ENCODE peak calls at places on chromosome X, in four cellular contexts. One of them, this sample, is unnamed.

GRCh38 chrX:135112096-135112729 is 8.1 kb downstream of the ETDB start:
- DNase-seq in HFF-Myc: no peak
- DNase-seq in pons: peak
- DNase-seq in stimulated activated CD4-positive, alpha-beta T cell treated with anti-CD3 and anti-CD28 coated beads, Interleukin-15, amount 100 ng/mL, for 48 hours: no peak
- DNase-seq in this sample: no peak

GRCh38 chrX:150569155-150569477 is 695 bp downstream of the MTM1 start:
- DNase-seq in HFF-Myc: no peak
- DNase-seq in pons: no peak
- DNase-seq in stimulated activated CD4-positive, alpha-beta T cell treated with anti-CD3 and anti-CD28 coated beads, Interleukin-15, amount 100 ng/mL, for 48 hours: no peak
- DNase-seq in this sample: no peak

GRCh38 chrX:64230123-64230970 is at the start of gene ASB12:
- DNase-seq in pons: no peak
- DNase-seq in HFF-Myc: no peak
- DNase-seq in stimulated activated CD4-positive, alpha-beta T cell treated with anti-CD3 and anti-CD28 coated beads, Interleukin-15, amount 100 ng/mL, for 48 hours: no peak
- DNase-seq in this sample: no peak

GRCh38 chrX:115030635-115031034 is 13.2 kb upstream of the IL13RA2 start:
- DNase-seq in pons: no peak
- DNase-seq in stimulated activated CD4-positive, alpha-beta T cell treated with anti-CD3 and anti-CD28 coated beads, Interleukin-15, amount 100 ng/mL, for 48 hours: no peak
- DNase-seq in HFF-Myc: no peak
- DNase-seq in this sample: no peak

GRCh38 chrX:254630-255215 is 26.5 kb upstream of the PLCXD1 start:
- DNase-seq in HFF-Myc: no peak
- DNase-seq in pons: no peak
- DNase-seq in stimulated activated CD4-positive, alpha-beta T cell treated with anti-CD3 and anti-CD28 coated beads, Interleukin-15, amount 100 ng/mL, for 48 hours: no peak
- DNase-seq in this sample: no peak

GRCh38 chrX:53441531-53442321 is 7.6 kb upstream of the HSD17B10 start:
- DNase-seq in pons: peak
- DNase-seq in stimulated activated CD4-positive, alpha-beta T cell treated with anti-CD3 and anti-CD28 coated beads, Interleukin-15, amount 100 ng/mL, for 48 hours: peak
- DNase-seq in HFF-Myc: peak
- DNase-seq in this sample: peak

GRCh38 chrX:121570072-121570841 is 522.8 kb downstream of the GLUD2 start:
- DNase-seq in HFF-Myc: no peak
- DNase-seq in pons: no peak
- DNase-seq in stimulated activated CD4-positive, alpha-beta T cell treated with anti-CD3 and anti-CD28 coated beads, Interleukin-15, amount 100 ng/mL, for 48 hours: no peak
- DNase-seq in this sample: no peak

GRCh38 chrX:35006361-35006760 is 63.8 kb downstream of the FAM47B start:
- DNase-seq in HFF-Myc: no peak
- DNase-seq in pons: no peak
- DNase-seq in stimulated activated CD4-positive, alpha-beta T cell treated with anti-CD3 and anti-CD28 coated beads, Interleukin-15, amount 100 ng/mL, for 48 hours: no peak
- DNase-seq in this sample: no peak

GRCh38 chrX:10173331-10173900 is 16.6 kb downstream of the CLCN4 start:
- DNase-seq in stimulated activated CD4-positive, alpha-beta T cell treated with anti-CD3 and anti-CD28 coated beads, Interleukin-15, amount 100 ng/mL, for 48 hours: no peak
- DNase-seq in HFF-Myc: peak
- DNase-seq in pons: no peak
- DNase-seq in this sample: no peak

GRCh38 chrX:124805486-124805885 is 459.1 kb downstream of the SH2D1A start:
- DNase-seq in HFF-Myc: no peak
- DNase-seq in stimulated activated CD4-positive, alpha-beta T cell treated with anti-CD3 and anti-CD28 coated beads, Interleukin-15, amount 100 ng/mL, for 48 hours: no peak
- DNase-seq in pons: no peak
- DNase-seq in this sample: no peak

GRCh38 chrX:7132335-7133035 is 15.0 kb upstream of the STS start:
- DNase-seq in HFF-Myc: no peak
- DNase-seq in stimulated activated CD4-positive, alpha-beta T cell treated with anti-CD3 and anti-CD28 coated beads, Interleukin-15, amount 100 ng/mL, for 48 hours: no peak
- DNase-seq in pons: peak
- DNase-seq in this sample: no peak

GRCh38 chrX:34656842-34657780 is at the start of gene TMEM47:
- DNase-seq in HFF-Myc: no peak
- DNase-seq in stimulated activated CD4-positive, alpha-beta T cell treated with anti-CD3 and anti-CD28 coated beads, Interleukin-15, amount 100 ng/mL, for 48 hours: no peak
- DNase-seq in pons: peak
- DNase-seq in this sample: no peak

GRCh38 chrX:153768311-153769157 is 4.5 kb downstream of the PLXNB3 start:
- DNase-seq in pons: no peak
- DNase-seq in HFF-Myc: no peak
- DNase-seq in stimulated activated CD4-positive, alpha-beta T cell treated with anti-CD3 and anti-CD28 coated beads, Interleukin-15, amount 100 ng/mL, for 48 hours: no peak
- DNase-seq in this sample: no peak

GRCh38 chrX:134512566-134512965 is 52.6 kb downstream of the HPRT1 start:
- DNase-seq in pons: no peak
- DNase-seq in stimulated activated CD4-positive, alpha-beta T cell treated with anti-CD3 and anti-CD28 coated beads, Interleukin-15, amount 100 ng/mL, for 48 hours: no peak
- DNase-seq in HFF-Myc: peak
- DNase-seq in this sample: no peak

GRCh38 chrX:42686296-42686695 is 91.7 kb downstream of the PPP1R2C start:
- DNase-seq in HFF-Myc: no peak
- DNase-seq in pons: no peak
- DNase-seq in stimulated activated CD4-positive, alpha-beta T cell treated with anti-CD3 and anti-CD28 coated beads, Interleukin-15, amount 100 ng/mL, for 48 hours: no peak
- DNase-seq in this sample: no peak

GRCh38 chrX:13894888-13895564 is 78.1 kb upstream of the GPM6B start:
- DNase-seq in pons: no peak
- DNase-seq in HFF-Myc: no peak
- DNase-seq in stimulated activated CD4-positive, alpha-beta T cell treated with anti-CD3 and anti-CD28 coated beads, Interleukin-15, amount 100 ng/mL, for 48 hours: no peak
- DNase-seq in this sample: no peak

GRCh38 chrX:72240976-72241375 is 2.1 kb upstream of the ERCC6L start:
- DNase-seq in HFF-Myc: no peak
- DNase-seq in pons: no peak
- DNase-seq in stimulated activated CD4-positive, alpha-beta T cell treated with anti-CD3 and anti-CD28 coated beads, Interleukin-15, amount 100 ng/mL, for 48 hours: no peak
- DNase-seq in this sample: no peak

GRCh38 chrX:45134303-45134702 is 66.4 kb downstream of the DIPK2B start:
- DNase-seq in stimulated activated CD4-positive, alpha-beta T cell treated with anti-CD3 and anti-CD28 coated beads, Interleukin-15, amount 100 ng/mL, for 48 hours: no peak
- DNase-seq in pons: peak
- DNase-seq in HFF-Myc: no peak
- DNase-seq in this sample: no peak

GRCh38 chrX:83511208-83511607 is 3.1 kb downstream of the POU3F4 start:
- DNase-seq in pons: no peak
- DNase-seq in stimulated activated CD4-positive, alpha-beta T cell treated with anti-CD3 and anti-CD28 coated beads, Interleukin-15, amount 100 ng/mL, for 48 hours: no peak
- DNase-seq in HFF-Myc: no peak
- DNase-seq in this sample: no peak

GRCh38 chrX:110331444-110332025 is 13.7 kb upstream of the AMMECR1 start:
- DNase-seq in stimulated activated CD4-positive, alpha-beta T cell treated with anti-CD3 and anti-CD28 coated beads, Interleukin-15, amount 100 ng/mL, for 48 hours: no peak
- DNase-seq in pons: peak
- DNase-seq in HFF-Myc: no peak
- DNase-seq in this sample: no peak

GRCh38 chrX:85992811-85993229 is 54.5 kb downstream of the CHM start:
- DNase-seq in pons: no peak
- DNase-seq in stimulated activated CD4-positive, alpha-beta T cell treated with anti-CD3 and anti-CD28 coated beads, Interleukin-15, amount 100 ng/mL, for 48 hours: no peak
- DNase-seq in HFF-Myc: no peak
- DNase-seq in this sample: no peak

GRCh38 chrX:20980426-20980825 is 393.8 kb upstream of the CNKSR2 start:
- DNase-seq in HFF-Myc: no peak
- DNase-seq in pons: no peak
- DNase-seq in stimulated activated CD4-positive, alpha-beta T cell treated with anti-CD3 and anti-CD28 coated beads, Interleukin-15, amount 100 ng/mL, for 48 hours: no peak
- DNase-seq in this sample: no peak

GRCh38 chrX:32016195-32016594 is 944.4 kb upstream of the FTHL17 start:
- DNase-seq in stimulated activated CD4-positive, alpha-beta T cell treated with anti-CD3 and anti-CD28 coated beads, Interleukin-15, amount 100 ng/mL, for 48 hours: no peak
- DNase-seq in HFF-Myc: no peak
- DNase-seq in pons: no peak
- DNase-seq in this sample: no peak

GRCh38 chrX:130216312-130216711 is 44.5 kb downstream of the RAB33A start:
- DNase-seq in HFF-Myc: no peak
- DNase-seq in stimulated activated CD4-positive, alpha-beta T cell treated with anti-CD3 and anti-CD28 coated beads, Interleukin-15, amount 100 ng/mL, for 48 hours: no peak
- DNase-seq in pons: no peak
- DNase-seq in this sample: no peak

GRCh38 chrX:41472231-41472815 is 25.2 kb downstream of the NYX start:
- DNase-seq in HFF-Myc: no peak
- DNase-seq in pons: no peak
- DNase-seq in stimulated activated CD4-positive, alpha-beta T cell treated with anti-CD3 and anti-CD28 coated beads, Interleukin-15, amount 100 ng/mL, for 48 hours: no peak
- DNase-seq in this sample: no peak

GRCh38 chrX:13646154-13646549 is 6.8 kb upstream of the TCEANC start:
- DNase-seq in HFF-Myc: peak
- DNase-seq in stimulated activated CD4-positive, alpha-beta T cell treated with anti-CD3 and anti-CD28 coated beads, Interleukin-15, amount 100 ng/mL, for 48 hours: no peak
- DNase-seq in pons: peak
- DNase-seq in this sample: no peak

GRCh38 chrX:5080812-5081211 is 1147.9 kb downstream of the NLGN4X start:
- DNase-seq in HFF-Myc: no peak
- DNase-seq in pons: no peak
- DNase-seq in stimulated activated CD4-positive, alpha-beta T cell treated with anti-CD3 and anti-CD28 coated beads, Interleukin-15, amount 100 ng/mL, for 48 hours: no peak
- DNase-seq in this sample: no peak

GRCh38 chrX:30819080-30819479 is 70.0 kb downstream of the TAB3 start:
- DNase-seq in stimulated activated CD4-positive, alpha-beta T cell treated with anti-CD3 and anti-CD28 coated beads, Interleukin-15, amount 100 ng/mL, for 48 hours: no peak
- DNase-seq in HFF-Myc: no peak
- DNase-seq in pons: no peak
- DNase-seq in this sample: no peak

GRCh38 chrX:20205927-20206708 is 60.6 kb downstream of the RPS6KA3 start:
- DNase-seq in pons: no peak
- DNase-seq in HFF-Myc: no peak
- DNase-seq in stimulated activated CD4-positive, alpha-beta T cell treated with anti-CD3 and anti-CD28 coated beads, Interleukin-15, amount 100 ng/mL, for 48 hours: no peak
- DNase-seq in this sample: no peak

GRCh38 chrX:30887721-30888120 is 1.3 kb downstream of the TAB3 start:
- DNase-seq in stimulated activated CD4-positive, alpha-beta T cell treated with anti-CD3 and anti-CD28 coated beads, Interleukin-15, amount 100 ng/mL, for 48 hours: no peak
- DNase-seq in HFF-Myc: no peak
- DNase-seq in pons: no peak
- DNase-seq in this sample: no peak